ENCODE peak calls at places on chromosomes 6 and 20, in eight cellular contexts. H is small intestine; R is Karpas-422; M is GM23338; B is NCI-H345; X is endothelial cell of umbilical vein; L is CD8-positive, alpha-beta memory T cell; D is uterus. A is an unnamed sample.
A peak's percentile ranks its signal among the peaks of the same experiment; 100 is the strongest.

GRCh38 chr20:47551841-47552240 is 50.2 kb downstream of the NCOA3 start:
- DNase-seq in H (no peak), R (peak; percentile 58), M (peak; percentile 39), B (peak; percentile 17), X (no peak), L (no peak), D (no peak), A (no peak)

GRCh38 chr6:82033631-82034211 is 213.8 kb downstream of the IBTK start:
- DNase-seq in H (no peak), R (no peak), M (no peak), B (no peak), X (no peak), L (no peak), D (peak; percentile 29), A (no peak)

GRCh38 chr20:36096404-36096799 is 58.1 kb upstream of the EPB41L1 start:
- DNase-seq in H (no peak), R (no peak), M (no peak), B (no peak), X (no peak), L (no peak), D (no peak), A (no peak)

GRCh38 chr20:34102342-34102741 is 9.7 kb downstream of the EIF2S2 start:
- DNase-seq in H (no peak), R (no peak), M (no peak), B (no peak), X (no peak), L (no peak), D (no peak), A (no peak)

GRCh38 chr6:37059344-37060194 is 54.1 kb downstream of the FGD2 start:
- DNase-seq in H (peak; percentile 95), R (no peak), M (peak; percentile 94), B (no peak), X (peak; percentile 77), L (no peak), D (peak; percentile 77), A (peak; percentile 88)

GRCh38 chr6:34901930-34902329 is 12.9 kb downstream of the ANKS1A start:
- DNase-seq in H (no peak), R (no peak), M (no peak), B (no peak), X (no peak), L (no peak), D (no peak), A (no peak)

GRCh38 chr6:93721386-93722048 is 302.2 kb upstream of the EPHA7 start:
- DNase-seq in H (peak; percentile 9), R (no peak), M (peak; percentile 91), B (peak; percentile 76), X (peak; percentile 2), L (no peak), D (no peak), A (peak; percentile 33)

GRCh38 chr20:63052571-63053429 is 46.0 kb upstream of the BHLHE23 start:
- DNase-seq in H (no peak), R (no peak), M (no peak), B (no peak), X (no peak), L (no peak), D (no peak), A (peak; percentile 63)

GRCh38 chr6:158642097-158642601 is 2.4 kb downstream of the DYNLT1 start:
- DNase-seq in H (peak; percentile 79), R (no peak), M (no peak), B (no peak), X (peak; percentile 85), L (no peak), D (peak; percentile 54), A (no peak)

GRCh38 chr20:1720845-1721475 is 63.4 kb upstream of the SIRPG start:
- DNase-seq in H (no peak), R (no peak), M (no peak), B (no peak), X (no peak), L (no peak), D (no peak), A (no peak)

GRCh38 chr20:21106171-21106694 is at the start of gene LINC00237:
- DNase-seq in H (no peak), R (no peak), M (peak; percentile 43), B (no peak), X (no peak), L (no peak), D (no peak), A (peak; percentile 66)